ENCODE peak calls at places on chromosome 15, in seven cellular contexts. A, Q, Z, F, H, M and X are unnamed samples.
A peak's percentile ranks its signal among the peaks of the same experiment; 100 is the strongest.

GRCh38 chr15:51739056-51739455 is 1.6 kb upstream of the LYSMD2 start:
- ATAC-seq in A (no peak), Q (no peak), Z (no peak), F (no peak), H (peak; percentile 28), M (no peak), X (no peak)

GRCh38 chr15:76223521-76223920 is 87.7 kb downstream of the ETFA start:
- ATAC-seq in A (no peak), Q (no peak), Z (no peak), F (no peak), H (no peak), M (no peak), X (no peak)

GRCh38 chr15:49191892-49192291 is 21.8 kb downstream of the GALK2 start:
- ATAC-seq in A (no peak), Q (no peak), Z (no peak), F (no peak), H (no peak), M (no peak), X (no peak)

GRCh38 chr15:37101634-37102314 is 1.4 kb upstream of the MEIS2 start:
- ATAC-seq in A (peak; percentile 65), Q (peak; percentile 75), Z (peak; percentile 71), F (peak; percentile 86), H (peak; percentile 49), M (peak; percentile 75), X (peak; percentile 72)

GRCh38 chr15:60128000-60128376 is 123.9 kb downstream of the FOXB1 start:
- ATAC-seq in A (peak; percentile 31), Q (peak; percentile 41), Z (no peak), F (no peak), H (no peak), M (peak; percentile 23), X (peak; percentile 63)

GRCh38 chr15:90000175-90000923 is 775 bp upstream of the ZNF710 start:
- ATAC-seq in A (no peak), Q (no peak), Z (no peak), F (peak; percentile 37), H (no peak), M (no peak), X (peak; percentile 11)

GRCh38 chr15:62899090-62899493 is 143.5 kb upstream of the TPM1 start:
- ATAC-seq in A (no peak), Q (no peak), Z (no peak), F (no peak), H (no peak), M (peak; percentile 92), X (peak; percentile 67)

GRCh38 chr15:63382966-63383710 is 1.5 kb upstream of the CA12 start:
- ATAC-seq in A (no peak), Q (no peak), Z (no peak), F (no peak), H (no peak), M (no peak), X (no peak)

GRCh38 chr15:40949756-40950207 is 3.5 kb upstream of the CHAC1 start:
- ATAC-seq in A (no peak), Q (no peak), Z (no peak), F (no peak), H (no peak), M (peak; percentile 79), X (no peak)

GRCh38 chr15:28936081-28936480 is 50.3 kb downstream of the APBA2 start:
- ATAC-seq in A (no peak), Q (no peak), Z (no peak), F (no peak), H (no peak), M (no peak), X (no peak)

GRCh38 chr15:77497108-77497737 is 76.5 kb downstream of the HMG20A start:
- ATAC-seq in A (peak; percentile 45), Q (peak; percentile 11), Z (peak; percentile 92), F (peak; percentile 86), H (peak; percentile 18), M (peak; percentile 5), X (peak; percentile 58)

GRCh38 chr15:86489992-86490391 is 410.3 kb downstream of the AGBL1 start:
- ATAC-seq in A (no peak), Q (no peak), Z (no peak), F (no peak), H (no peak), M (no peak), X (no peak)

GRCh38 chr15:101451192-101451799 is 38.2 kb downstream of the PCSK6 start:
- ATAC-seq in A (no peak), Q (no peak), Z (no peak), F (peak; percentile 60), H (no peak), M (peak; percentile 37), X (peak; percentile 45)

GRCh38 chr15:68299436-68299835 is 21.9 kb downstream of the FEM1B start:
- ATAC-seq in A (no peak), Q (no peak), Z (no peak), F (no peak), H (no peak), M (no peak), X (no peak)
- H3K4me3 ChIP-seq in A (no peak overlapping the region), Q (no peak overlapping the region), Z (peak overlapping the region; percentile 42), F (no peak overlapping the region), H (no peak overlapping the region), M (peak overlapping the region; percentile 34), X (no peak overlapping the region)

DNA sequence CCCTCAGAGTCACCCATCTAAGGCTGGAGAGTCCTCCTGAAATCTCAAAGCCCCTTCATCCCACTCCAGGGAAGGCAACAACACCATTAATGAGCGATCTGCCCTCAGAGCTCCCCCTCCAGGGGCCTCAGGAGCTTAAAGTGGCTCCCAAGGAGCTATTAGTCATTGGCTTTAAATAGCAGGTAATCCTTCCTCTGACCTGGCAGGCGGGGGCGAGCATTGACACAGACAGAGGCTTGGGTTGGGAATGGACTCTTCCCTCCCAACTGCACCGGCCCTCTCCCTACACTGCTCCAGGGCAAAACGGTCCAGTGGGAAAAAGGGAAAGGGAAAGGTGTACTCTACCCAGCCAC is 1.4 kb downstream of the MFGE8 start:
- ATAC-seq in A (no peak), Q (peak; percentile 36), Z (peak; percentile 81), F (peak; percentile 15), H (peak; percentile 72), M (no peak), X (no peak)
- H3K4me3 ChIP-seq in A (peak overlapping the region; percentile 97), Q (peak overlapping the region; percentile 66), Z (peak overlapping the region; percentile 92), F (peak overlapping the region; percentile 81), H (peak overlapping the region; percentile 65), M (no peak overlapping the region), X (peak overlapping the region; percentile 95)

DNA sequence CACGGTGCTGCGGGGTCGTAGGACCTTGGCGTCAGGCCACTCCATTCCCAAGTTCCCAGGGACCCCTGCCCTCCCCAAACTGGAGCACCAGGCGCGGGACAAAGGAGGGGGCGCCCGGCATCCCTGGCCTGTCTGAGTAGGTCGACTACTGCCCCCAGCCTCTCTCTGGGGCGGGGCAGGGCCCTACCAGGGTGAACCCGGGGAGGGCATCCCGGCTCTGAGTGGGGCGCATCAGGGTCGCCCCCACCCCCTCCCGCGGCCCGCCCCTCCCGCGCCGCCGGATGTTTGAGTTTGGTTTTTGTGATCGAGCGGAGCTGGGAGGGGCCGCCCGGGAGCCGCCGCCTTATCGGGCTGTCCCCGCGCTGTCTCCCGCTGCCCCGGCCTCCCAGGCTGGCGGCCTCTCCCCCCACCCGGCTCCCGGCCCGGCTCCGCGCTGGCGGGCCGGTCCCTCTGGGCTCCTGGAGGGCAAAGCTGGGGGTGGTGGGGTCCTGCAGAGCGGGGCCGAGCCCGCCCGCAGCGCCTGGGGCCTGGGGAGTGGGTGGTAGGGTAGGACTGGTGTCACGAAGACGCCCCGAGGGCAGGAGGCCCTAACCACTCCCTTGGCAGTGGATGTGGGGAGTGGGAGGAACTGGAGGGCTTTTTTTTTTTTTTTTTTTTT is 47.2 kb upstream of the SMAD6 start:
- ATAC-seq in A (peak; percentile 50), Q (no peak), Z (no peak), F (peak; percentile 51), H (no peak), M (peak; percentile 33), X (no peak)
- H3K4me3 ChIP-seq in A (no peak overlapping the region), Q (no peak overlapping the region), Z (peak overlapping the region; percentile 32), F (no peak overlapping the region), H (no peak overlapping the region), M (no peak overlapping the region), X (peak overlapping the region; percentile 46)

DNA sequence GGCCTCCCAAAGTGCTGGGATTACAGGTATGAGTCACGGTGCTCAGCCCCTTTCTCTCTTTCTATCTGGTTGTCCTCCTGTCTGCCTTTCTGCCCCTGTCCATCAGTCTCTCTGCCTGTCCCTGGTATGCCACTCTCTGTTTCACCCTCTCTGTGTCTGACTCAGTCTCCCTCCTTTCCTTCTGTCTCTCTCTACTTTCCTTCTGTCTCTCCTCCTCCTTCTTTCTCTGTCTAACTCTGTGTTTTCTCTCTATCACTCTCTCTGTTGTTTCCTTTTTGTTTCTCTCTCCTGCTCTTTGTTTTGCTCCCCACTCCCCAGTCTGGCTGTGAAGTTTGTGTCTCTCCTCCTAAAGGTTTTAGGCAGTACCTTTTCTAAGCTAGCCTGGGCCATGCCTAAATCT is 9.1 kb upstream of the STRA6 start:
- ATAC-seq in A (no peak), Q (no peak), Z (no peak), F (no peak), H (no peak), M (no peak), X (no peak)
- H3K4me3 ChIP-seq in A (no peak overlapping the region), Q (no peak overlapping the region), Z (no peak overlapping the region), F (no peak overlapping the region), H (no peak overlapping the region), M (no peak overlapping the region), X (no peak overlapping the region)

GRCh38 chr15:95323798-95324197 is 1006.7 kb upstream of the NR2F2 start:
- ATAC-seq in A (no peak), Q (no peak), Z (no peak), F (no peak), H (peak; percentile 33), M (no peak), X (no peak)
- H3K4me3 ChIP-seq in A (no peak overlapping the region), Q (no peak overlapping the region), Z (peak overlapping the region; percentile 0), F (no peak overlapping the region), H (no peak overlapping the region), M (no peak overlapping the region), X (no peak overlapping the region)

DNA sequence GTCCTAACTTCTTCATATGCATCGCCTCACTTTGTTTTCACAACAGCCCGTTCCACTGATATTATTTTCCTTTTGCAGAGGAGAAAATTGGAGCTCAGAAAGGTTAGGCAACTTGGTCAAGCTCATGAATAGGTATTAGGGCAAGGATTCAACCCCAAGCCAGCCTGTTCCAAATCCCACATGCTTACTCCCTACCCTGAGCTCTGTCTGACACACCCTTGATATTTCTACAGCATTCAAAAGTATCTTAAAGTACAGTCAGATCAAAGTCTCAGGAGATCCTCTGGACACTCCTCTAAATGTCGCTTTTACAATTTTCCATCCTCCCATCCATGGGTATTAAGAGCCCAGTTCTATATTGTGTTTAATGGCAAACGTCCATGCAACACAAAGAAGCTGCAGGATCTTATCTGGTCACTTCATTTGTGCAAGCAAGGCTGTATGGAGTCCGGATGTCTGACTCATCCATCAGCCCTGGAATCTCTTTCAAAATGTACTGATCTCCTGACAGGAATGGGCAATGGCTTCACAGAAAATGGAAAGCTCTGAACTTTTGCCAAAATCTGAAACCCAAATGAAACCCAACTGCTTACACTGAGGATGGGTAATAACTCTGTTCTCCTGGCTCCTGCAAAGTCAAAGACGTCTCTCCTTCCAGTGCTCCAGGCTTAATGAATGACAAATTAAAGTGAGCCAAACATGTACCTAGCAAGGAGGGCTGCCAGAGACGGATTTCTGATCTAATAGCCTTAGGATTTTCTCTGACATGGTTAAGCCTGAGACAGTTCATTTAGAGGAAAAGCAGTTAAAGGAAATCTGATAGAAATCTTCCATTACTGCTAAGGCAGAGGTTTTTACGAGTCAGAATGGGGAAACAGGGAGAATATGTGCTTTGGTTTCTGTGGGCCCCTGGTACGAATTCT is 230.9 kb upstream of the RORA start:
- ATAC-seq in A (no peak), Q (no peak), Z (no peak), F (no peak), H (peak; percentile 99), M (peak; percentile 46), X (no peak)
- H3K4me3 ChIP-seq in A (no peak overlapping the region), Q (no peak overlapping the region), Z (no peak overlapping the region), F (no peak overlapping the region), H (no peak overlapping the region), M (no peak overlapping the region), X (no peak overlapping the region)